ENCODE peak calls at places on chromosomes 5 and 9, in six cellular contexts. U is tibial artery, L is astrocyte of the cerebellum, W is A673, H is lower leg skin, E is pancreas. J is an unnamed sample.

GRCh38 chr5:133497608-133498348 is 114.6 kb downstream of the FSTL4 start:
- DNase-seq in U (no peak), L (no peak), W (no peak), H (no peak), E (no peak), J (no peak)

GRCh38 chr5:90055831-90056328 is 353.7 kb downstream of the CETN3 start:
- DNase-seq in U (no peak), L (peak), W (no peak), H (no peak), E (no peak), J (no peak)

GRCh38 chr5:54589786-54590185 is 72.2 kb downstream of the SNX18 start:
- DNase-seq in U (no peak), L (no peak), W (no peak), H (no peak), E (no peak), J (no peak)

GRCh38 chr5:143635146-143635752 is 176.7 kb upstream of the HMHB1 start:
- DNase-seq in U (no peak), L (no peak), W (no peak), H (peak), E (no peak), J (no peak)

GRCh38 chr9:93206576-93207155 is 22.7 kb downstream of the WNK2 start:
- DNase-seq in U (no peak), L (no peak), W (no peak), H (no peak), E (peak), J (no peak)

GRCh38 chr9:127283917-127284316 is 19.3 kb downstream of the GARNL3 start:
- DNase-seq in U (no peak), L (peak), W (peak), H (no peak), E (no peak), J (no peak)

GRCh38 chr9:114852050-114852594 is 46.3 kb upstream of the TNFSF15 start:
- DNase-seq in U (no peak), L (peak), W (no peak), H (peak), E (no peak), J (no peak)

GRCh38 chr9:131731237-131731995 is 8.5 kb downstream of the RAPGEF1 start:
- DNase-seq in U (no peak), L (no peak), W (no peak), H (no peak), E (no peak), J (no peak)

GRCh38 chr5:100902406-100903035 is 561 bp downstream of the ST8SIA4 start:
- DNase-seq in U (no peak), L (no peak), W (no peak), H (no peak), E (no peak), J (no peak)

DNA sequence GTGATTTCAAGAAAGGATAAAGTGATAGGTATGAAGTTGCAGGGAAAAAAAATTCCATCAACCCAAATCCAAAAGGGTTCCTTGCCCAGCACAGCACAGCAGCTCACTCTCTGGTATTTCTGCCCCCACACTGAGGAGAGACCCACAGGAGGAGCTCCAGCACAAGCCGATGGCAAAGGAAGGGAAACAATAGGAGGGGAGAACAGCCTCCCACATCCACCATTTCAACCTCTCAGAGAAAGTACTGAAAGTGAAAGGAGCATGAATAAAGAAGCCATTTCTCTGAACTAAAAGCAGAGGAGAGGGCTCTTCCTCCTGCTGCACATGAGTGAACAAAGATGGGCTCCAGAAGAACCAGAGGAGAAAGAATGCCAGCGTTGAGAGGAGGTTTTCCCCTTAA is 54.9 kb upstream of the ZSWIM6 start:
- DNase-seq in U (no peak), L (no peak), W (peak), H (no peak), E (no peak), J (peak)
- TF ChIP-seq CTCF in U (no peak), L (peak), W (peak), H (no peak), E (no peak), J (no peak)

GRCh38 chr5:176519810-176520720 is 17.1 kb downstream of the RNF44 start:
- DNase-seq in U (no peak), L (no peak), W (no peak), H (no peak), E (no peak), J (no peak)
- TF ChIP-seq CTCF in U (no peak), L (no peak), W (no peak), H (no peak), E (no peak), J (no peak)

DNA sequence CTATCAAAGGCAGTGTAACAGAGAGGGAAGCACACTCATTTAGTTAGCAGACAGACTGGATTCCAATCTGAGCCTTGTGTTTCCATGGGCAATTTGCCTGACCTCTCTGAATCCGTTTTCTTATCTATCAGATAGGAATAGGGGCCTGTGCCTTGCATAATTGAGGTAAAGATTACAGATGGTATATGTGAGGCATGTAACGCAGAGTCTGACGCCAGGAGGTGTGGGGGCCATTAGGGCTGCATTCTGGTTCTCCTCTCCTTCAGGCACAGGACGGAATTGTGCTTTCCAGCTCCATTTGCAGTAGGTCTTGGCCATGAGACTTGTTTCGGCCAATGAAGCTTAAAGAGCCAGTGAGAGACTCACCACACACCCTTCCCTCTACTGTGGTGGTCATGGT is 97.6 kb downstream of the FRMD3 start:
- DNase-seq in U (no peak), L (no peak), W (no peak), H (no peak), E (no peak), J (no peak)
- TF ChIP-seq CTCF in U (no peak), L (no peak), W (no peak), H (no peak), E (no peak), J (no peak)

GRCh38 chr9:77841739-77842386 is 189.7 kb downstream of the GNAQ start:
- DNase-seq in U (no peak), L (no peak), W (no peak), H (no peak), E (no peak), J (no peak)
- TF ChIP-seq CTCF in U (peak), L (peak), W (peak), H (no peak), E (no peak), J (no peak)

GRCh38 chr5:22238047-22238446 is 615.1 kb downstream of the CDH12 start:
- DNase-seq in U (no peak), L (no peak), W (no peak), H (no peak), E (no peak), J (no peak)
- TF ChIP-seq CTCF in U (no peak), L (no peak), W (no peak), H (no peak), E (no peak), J (no peak)